ENCODE peak calls at places on chromosome 15, in nine cellular contexts. T is GM12891; J is CD4-positive, alpha-beta memory T cell; I is type B pancreatic cell; H is GM04504; E is RWPE2; S is ACHN; Y is HuH-7; P is GDM1. L is an unnamed sample.

GRCh38 chr15:95734422-95735316 is 595.8 kb upstream of the NR2F2 start:
- DNase-seq in P (no peak), I (no peak), T (no peak), J (no peak), H (no peak), Y (no peak), E (no peak), S (no peak), L (no peak)

GRCh38 chr15:80342148-80342547 is 62.0 kb upstream of the ARNT2 start:
- DNase-seq in Y (no peak), J (no peak), S (no peak), T (no peak), E (no peak), I (no peak), P (no peak), H (no peak), L (no peak)

GRCh38 chr15:57680021-57680420 is 26.5 kb upstream of the POLR2M start:
- DNase-seq in Y (no peak), S (peak; percentile 36), E (no peak), P (no peak), T (no peak), J (no peak), I (no peak), H (peak; percentile 43), L (no peak)

GRCh38 chr15:33934896-33935295 is 33.4 kb upstream of the CHRM5 start:
- DNase-seq in I (no peak), Y (no peak), T (no peak), S (no peak), E (no peak), H (peak; percentile 20), J (no peak), P (no peak), L (no peak)

GRCh38 chr15:40072216-40072990 is 33.4 kb upstream of the SRP14 start:
- DNase-seq in J (no peak), E (no peak), H (no peak), S (no peak), I (no peak), T (no peak), P (no peak), Y (no peak), L (no peak)

GRCh38 chr15:44712108-44713005 is 1.0 kb downstream of the B2M start:
- DNase-seq in Y (peak; percentile 26), T (no peak), J (peak; percentile 84), I (no peak), S (peak; percentile 85), E (no peak), P (peak; percentile 72), H (peak; percentile 67), L (peak; percentile 71)

GRCh38 chr15:31088672-31089360 is 12.7 kb downstream of the TRPM1 start:
- DNase-seq in J (no peak), I (no peak), Y (no peak), H (no peak), P (no peak), S (no peak), T (no peak), E (no peak), L (no peak)

GRCh38 chr15:86624261-86625036 is 544.8 kb downstream of the AGBL1 start:
- DNase-seq in S (peak; percentile 93), T (no peak), J (peak; percentile 30), E (peak; percentile 98), Y (peak; percentile 61), I (no peak), P (no peak), H (peak; percentile 57), L (peak; percentile 84)

GRCh38 chr15:52558196-52558595 is 10.6 kb downstream of the ARPP19 start:
- DNase-seq in T (no peak), J (no peak), Y (no peak), H (no peak), I (no peak), P (no peak), S (peak; percentile 76), E (peak; percentile 84), L (peak; percentile 19)

GRCh38 chr15:76185716-76186115 is 125.6 kb downstream of the ETFA start:
- DNase-seq in H (no peak), J (no peak), Y (peak; percentile 91), S (peak; percentile 69), I (no peak), E (no peak), P (peak; percentile 7), T (no peak), L (no peak)

GRCh38 chr15:77069521-77070121 is 1.3 kb downstream of the TSPAN3 start:
- DNase-seq in E (no peak), Y (peak; percentile 40), H (no peak), S (no peak), J (no peak), I (no peak), P (no peak), T (no peak), L (peak; percentile 71)

GRCh38 chr15:88985547-88986393 is 72.6 kb upstream of the MFGE8 start:
- DNase-seq in T (no peak), Y (no peak), S (no peak), J (no peak), P (no peak), E (no peak), I (no peak), H (no peak), L (no peak)

GRCh38 chr15:25682349-25682748 is 180.8 kb downstream of the ATP10A start:
- DNase-seq in I (no peak), E (peak; percentile 45), S (no peak), Y (no peak), J (no peak), H (no peak), P (no peak), T (no peak), L (peak; percentile 51)

GRCh38 chr15:63860161-63860954 is 26.6 kb upstream of the HERC1 start:
- DNase-seq in H (no peak), I (no peak), P (peak; percentile 8), Y (no peak), J (peak; percentile 81), T (no peak), E (no peak), S (no peak), L (no peak)

GRCh38 chr15:88454231-88454630 is 13.0 kb downstream of the MRPL46 start:
- DNase-seq in E (no peak), S (no peak), P (no peak), J (no peak), T (no peak), H (no peak), I (no peak), Y (no peak), L (no peak)

GRCh38 chr15:83698294-83698693 is 44.4 kb downstream of the ADAMTSL3 start:
- DNase-seq in I (no peak), H (peak; percentile 2), S (peak; percentile 53), J (no peak), E (no peak), P (no peak), T (no peak), Y (no peak), L (peak; percentile 15)

GRCh38 chr15:80152896-80153876 is at the start of gene FAH:
- DNase-seq in S (peak; percentile 57), I (no peak), P (peak; percentile 43), H (peak; percentile 35), T (no peak), J (peak; percentile 48), E (peak; percentile 38), Y (peak; percentile 56), L (peak; percentile 82)

GRCh38 chr15:87570186-87570585 is 686.4 kb downstream of the NTRK3 start:
- DNase-seq in I (no peak), T (no peak), P (no peak), S (peak; percentile 47), J (no peak), H (no peak), Y (no peak), E (no peak), L (no peak)

GRCh38 chr15:31212956-31213694 is 111.6 kb upstream of the TRPM1 start:
- DNase-seq in Y (no peak), J (no peak), T (no peak), S (no peak), I (peak; percentile 15), H (no peak), E (peak; percentile 31), P (no peak), L (no peak)

GRCh38 chr15:78264304-78265136 is at the start of gene DNAJA4:
- DNase-seq in J (peak; percentile 76), H (no peak), Y (no peak), P (no peak), I (no peak), S (peak; percentile 27), T (peak; percentile 46), E (no peak), L (peak; percentile 71)

GRCh38 chr15:101320501-101321052 is 25.5 kb upstream of the SNRPA1 start:
- DNase-seq in Y (no peak), S (no peak), H (peak; percentile 28), J (peak; percentile 65), T (peak; percentile 50), P (peak; percentile 54), I (no peak), E (peak; percentile 49), L (peak; percentile 20)

GRCh38 chr15:70210538-70210937 is 112.8 kb upstream of the TLE3 start:
- DNase-seq in J (no peak), E (peak; percentile 30), T (no peak), P (no peak), I (no peak), H (no peak), Y (no peak), S (no peak), L (no peak)

L was measured in thyroid gland.